ENCODE peak calls at places on chromosomes 1 and 21, in seven cellular contexts. E is BJ, O is GM13976, B is OCI-LY7, M is BE2C, S is epithelial cell of esophagus, I is fibroblast of pulmonary artery. Z is an unnamed sample.

GRCh38 chr1:59484090-59484489 is 187.2 kb downstream of the FGGY start:
- DNase-seq in M (peak; percentile 12), O (no peak), S (peak; percentile 84), I (peak; percentile 86), E (peak; percentile 71), B (no peak), Z (peak; percentile 90)

GRCh38 chr1:163315773-163316374 is 5.9 kb upstream of the NUF2 start:
- DNase-seq in O (peak; percentile 13), B (peak; percentile 62), S (peak; percentile 61), E (no peak), M (peak; percentile 70), I (peak; percentile 81), Z (peak; percentile 65)

GRCh38 chr1:79376106-79376505 is 369.6 kb upstream of the ADGRL4 start:
- DNase-seq in S (peak; percentile 40), B (no peak), E (no peak), O (no peak), I (peak; percentile 31), M (no peak), Z (no peak)

GRCh38 chr1:206502813-206503212 is 4.5 kb upstream of the RASSF5 start:
- DNase-seq in O (no peak), S (no peak), B (no peak), E (no peak), I (no peak), M (no peak), Z (no peak)

GRCh38 chr1:239387304-239388231 is 1.2 kb downstream of the CHRM3 start:
- DNase-seq in I (no peak), E (no peak), M (peak; percentile 46), O (no peak), B (no peak), S (peak; percentile 21), Z (peak; percentile 1)

GRCh38 chr1:6593810-6594209 is 8.9 kb downstream of the KLHL21 start:
- DNase-seq in B (no peak), I (no peak), O (no peak), M (no peak), E (no peak), S (no peak), Z (no peak)

GRCh38 chr1:21278898-21279819 is 11.1 kb downstream of the ECE1 start:
- DNase-seq in E (no peak), O (no peak), S (no peak), I (no peak), M (no peak), B (no peak), Z (no peak)

GRCh38 chr1:157166581-157166980 is 28.4 kb upstream of the ETV3 start:
- DNase-seq in B (no peak), S (no peak), O (no peak), I (no peak), M (peak; percentile 45), E (no peak), Z (no peak)

GRCh38 chr21:27462786-27463185 is 495.9 kb upstream of the ADAMTS5 start:
- DNase-seq in E (no peak), O (no peak), S (no peak), M (no peak), B (no peak), I (no peak), Z (no peak)

GRCh38 chr1:18868801-18869424 is 9.5 kb upstream of the TAS1R2 start:
- DNase-seq in M (no peak), B (no peak), I (no peak), E (no peak), S (no peak), O (no peak), Z (no peak)

GRCh38 chr1:109838838-109839240 is 71.8 kb upstream of the CSF1 start:
- DNase-seq in I (peak; percentile 77), O (no peak), E (no peak), M (peak; percentile 40), S (peak; percentile 70), B (no peak), Z (peak; percentile 56)

GRCh38 chr1:156342556-156342955 is 4.2 kb downstream of the TSACC start:
- DNase-seq in I (no peak), O (no peak), S (no peak), E (peak; percentile 9), M (no peak), B (no peak), Z (no peak)

GRCh38 chr21:46097826-46098286 is at the start of gene COL6A2:
- DNase-seq in S (no peak), E (no peak), B (no peak), O (peak; percentile 77), M (peak; percentile 71), I (peak; percentile 63), Z (peak; percentile 67)

GRCh38 chr1:26161408-26162219 is 2.7 kb downstream of the FAM110D start:
- DNase-seq in S (peak; percentile 50), O (peak; percentile 71), B (no peak), M (peak; percentile 61), E (no peak), I (peak; percentile 45), Z (peak; percentile 33)

GRCh38 chr1:168407832-168408530 is 127.3 kb downstream of the TBX19 start:
- DNase-seq in B (no peak), O (no peak), S (no peak), M (no peak), I (no peak), E (no peak), Z (no peak)

GRCh38 chr21:28805885-28806284 is 186.8 kb downstream of the LTN1 start:
- DNase-seq in I (peak; percentile 97), E (peak; percentile 84), O (no peak), S (no peak), B (no peak), M (no peak), Z (peak; percentile 62)

GRCh38 chr21:33762798-33763572 is 120.7 kb downstream of the ITSN1 start:
- DNase-seq in E (peak; percentile 28), M (no peak), S (no peak), B (no peak), I (peak; percentile 50), O (no peak), Z (peak; percentile 24)

GRCh38 chr21:29163381-29164115 is 33.1 kb downstream of the MAP3K7CL start:
- DNase-seq in B (no peak), I (peak; percentile 52), M (no peak), E (no peak), O (no peak), S (no peak), Z (no peak)

GRCh38 chr1:23169727-23170335 is 1.2 kb upstream of the LUZP1 start:
- DNase-seq in S (peak; percentile 94), I (peak; percentile 95), M (peak; percentile 55), E (no peak), B (peak; percentile 44), O (peak; percentile 42), Z (peak; percentile 61)

GRCh38 chr1:34590211-34590623 is 164.6 kb upstream of the GJB5 start:
- DNase-seq in I (no peak), O (no peak), B (no peak), M (peak; percentile 12), S (peak; percentile 47), E (no peak), Z (no peak)

GRCh38 chr1:56577859-56578663 is 1.3 kb downstream of the PLPP3 start:
- DNase-seq in I (peak; percentile 64), B (peak; percentile 30), M (peak; percentile 13), E (no peak), S (peak; percentile 77), O (peak; percentile 46), Z (peak; percentile 70)

GRCh38 chr1:25461783-25462182 is 31.1 kb downstream of the MACO1 start:
- DNase-seq in M (no peak), I (no peak), O (no peak), E (no peak), S (no peak), B (no peak), Z (no peak)

GRCh38 chr1:55146781-55147180 is 68.4 kb downstream of the USP24 start:
- DNase-seq in I (peak; percentile 31), O (no peak), B (no peak), S (no peak), M (peak; percentile 13), E (no peak), Z (no peak)

GRCh38 chr1:156444407-156445001 is 56.1 kb downstream of the MEF2D start:
- DNase-seq in B (peak; percentile 62), M (peak; percentile 70), S (peak; percentile 48), E (no peak), I (peak; percentile 35), O (peak; percentile 52), Z (no peak)

GRCh38 chr1:171160611-171161354 is 24.3 kb upstream of the FMO2 start:
- DNase-seq in S (peak; percentile 10), O (no peak), I (peak; percentile 32), M (no peak), E (no peak), B (no peak), Z (no peak)

GRCh38 chr1:244074559-244075171 is 23.6 kb downstream of the ZBTB18 start:
- DNase-seq in B (no peak), M (no peak), S (no peak), I (no peak), E (no peak), O (peak; percentile 76), Z (no peak)

GRCh38 chr1:1683104-1683905 is 9.3 kb downstream of the SLC35E2B start:
- DNase-seq in I (no peak), S (no peak), M (peak; percentile 4), O (no peak), E (no peak), B (no peak), Z (no peak)

GRCh38 chr1:84436907-84437667 is 38.8 kb downstream of the DNASE2B start:
- DNase-seq in E (no peak), O (peak; percentile 21), S (no peak), M (no peak), I (no peak), B (peak; percentile 57), Z (no peak)

GRCh38 chr1:84442256-84442655 is 36.8 kb upstream of the RPF1 start:
- DNase-seq in E (peak; percentile 76), I (peak; percentile 94), M (no peak), S (peak; percentile 91), B (peak; percentile 60), O (peak; percentile 67), Z (peak; percentile 91)
- TF ChIP-seq CTCF in E (peak; percentile 52), I (peak; percentile 56), M (peak; percentile 31), S (peak; percentile 55), B (peak; percentile 80), O (peak; percentile 45), Z (peak; percentile 41)

GRCh38 chr1:51535006-51535592 is 16.0 kb upstream of the EPS15 start:
- DNase-seq in E (peak; percentile 35), I (peak; percentile 92), O (no peak), M (peak; percentile 20), S (peak; percentile 54), B (peak; percentile 56), Z (peak; percentile 72)
- TF ChIP-seq CTCF in E (peak; percentile 85), I (peak; percentile 90), O (peak; percentile 78), M (peak; percentile 61), S (peak; percentile 70), B (peak; percentile 94), Z (peak; percentile 81)

GRCh38 chr21:41764558-41765392 is 2.1 kb downstream of the RIPK4 start:
- DNase-seq in E (no peak), O (no peak), B (no peak), I (no peak), M (no peak), S (peak; percentile 53), Z (no peak)
- TF ChIP-seq CTCF in E (no peak), O (no peak), B (no peak), I (no peak), M (no peak), S (no peak), Z (no peak)

GRCh38 chr1:194296201-194296600 is 1109.8 kb upstream of the B3GALT2 start:
- DNase-seq in O (no peak), M (no peak), I (no peak), E (no peak), B (no peak), S (peak; percentile 18), Z (no peak)
- TF ChIP-seq CTCF in O (no peak), M (no peak), I (no peak), E (no peak), B (no peak), S (no peak), Z (no peak)

GRCh38 chr1:72845342-72845741 is 563.0 kb upstream of the NEGR1 start:
- DNase-seq in M (no peak), B (no peak), E (no peak), I (peak; percentile 23), O (no peak), S (no peak), Z (peak; percentile 28)
- TF ChIP-seq CTCF in M (peak; percentile 14), B (peak; percentile 26), E (no peak), I (peak; percentile 29), O (no peak), S (no peak), Z (peak; percentile 48)